ENCODE peak calls at places on chromosomes 16 and 17, in seven cellular contexts. D, Y, W, V, Q, A and M are unnamed samples.

GRCh38 chr17:81553616-81554181 is 1.5 kb upstream of the FAAP100 start:
- DNase-seq in D (no peak), Y (no peak), W (peak; percentile 99), V (no peak), Q (no peak), A (peak; percentile 97), M (peak; percentile 52)

GRCh38 chr16:70556063-70556462 is 32.4 kb downstream of the SF3B3 start:
- DNase-seq in D (no peak), Y (no peak), W (no peak), V (no peak), Q (no peak), A (peak; percentile 8), M (no peak)

GRCh38 chr17:27526603-27527002 is 70.4 kb downstream of the KSR1 start:
- DNase-seq in D (no peak), Y (peak; percentile 67), W (peak; percentile 61), V (peak; percentile 73), Q (no peak), A (peak; percentile 54), M (no peak)

GRCh38 chr17:49858796-49859195 is 10.9 kb upstream of the TAC4 start:
- DNase-seq in D (no peak), Y (no peak), W (no peak), V (no peak), Q (no peak), A (no peak), M (no peak)

GRCh38 chr17:69431835-69432234 is 17.3 kb downstream of the MAP2K6 start:
- DNase-seq in D (no peak), Y (no peak), W (no peak), V (peak; percentile 51), Q (no peak), A (no peak), M (no peak)

GRCh38 chr17:68807998-68808772 is 147.0 kb downstream of the ABCA8 start:
- DNase-seq in D (no peak), Y (no peak), W (peak; percentile 33), V (no peak), Q (no peak), A (peak; percentile 7), M (no peak)

GRCh38 chr17:66776999-66777688 is 57.8 kb upstream of the CACNG5 start:
- DNase-seq in D (no peak), Y (peak; percentile 34), W (peak; percentile 34), V (no peak), Q (no peak), A (peak; percentile 40), M (no peak)

GRCh38 chr16:1494711-1495110 is 1.6 kb downstream of the TELO2 start:
- DNase-seq in D (no peak), Y (no peak), W (peak; percentile 15), V (no peak), Q (no peak), A (no peak), M (no peak)

GRCh38 chr16:31253642-31254045 is 6.1 kb upstream of the ITGAM start:
- DNase-seq in D (no peak), Y (no peak), W (no peak), V (no peak), Q (no peak), A (no peak), M (peak; percentile 15)

GRCh38 chr17:57315061-57315851 is 58.9 kb downstream of the MSI2 start:
- DNase-seq in D (no peak), Y (no peak), W (no peak), V (no peak), Q (no peak), A (no peak), M (no peak)

GRCh38 chr16:1794221-1794871 is 841 bp upstream of the IGFALS start:
- DNase-seq in D (no peak), Y (peak; percentile 28), W (no peak), V (no peak), Q (no peak), A (no peak), M (no peak)

GRCh38 chr16:52906271-52906670 is 146.4 kb downstream of the CHD9NB start:
- DNase-seq in D (no peak), Y (no peak), W (no peak), V (no peak), Q (no peak), A (no peak), M (no peak)

GRCh38 chr17:7380855-7381683 is at the start of gene TNK1:
- DNase-seq in D (no peak), Y (peak; percentile 74), W (no peak), V (peak; percentile 47), Q (no peak), A (no peak), M (peak; percentile 90)

GRCh38 chr17:64781394-64781793 is 119.3 kb upstream of the SMURF2 start:
- DNase-seq in D (no peak), Y (peak; percentile 74), W (no peak), V (peak; percentile 49), Q (no peak), A (peak; percentile 57), M (no peak)

GRCh38 chr17:33012522-33013033 is 20.9 kb downstream of the SPACA3 start:
- DNase-seq in D (no peak), Y (no peak), W (peak; percentile 98), V (no peak), Q (no peak), A (peak; percentile 95), M (peak; percentile 94)
- H3K4me1 ChIP-seq in D (no peaks in the 10 kb centered on the region), Y (no peaks in the 10 kb centered on the region), W (peaks cover 27% of the 10 kb centered on the region), V (no peaks in the 10 kb centered on the region), Q (no peaks in the 10 kb centered on the region), A (peaks cover 43% of the 10 kb centered on the region), M (peaks cover 22% of the 10 kb centered on the region)

GRCh38 chr16:5479925-5480324 is 382.3 kb upstream of the EEF2KMT start:
- DNase-seq in D (no peak), Y (no peak), W (no peak), V (peak; percentile 77), Q (no peak), A (no peak), M (no peak)
- H3K18ac ChIP-seq in D (no peak overlapping the region), Y (no peak overlapping the region), W (no peak overlapping the region), V (no peak overlapping the region), Q (peak overlapping the region; percentile 62), A (no peak overlapping the region), M (no peak overlapping the region)

GRCh38 chr16:24583494-24583893 is 44.1 kb downstream of the RBBP6 start:
- DNase-seq in D (no peak), Y (no peak), W (no peak), V (no peak), Q (no peak), A (no peak), M (no peak)

GRCh38 chr16:24577167-24577566 is 37.8 kb downstream of the RBBP6 start:
- DNase-seq in D (no peak), Y (no peak), W (peak; percentile 10), V (no peak), Q (no peak), A (no peak), M (no peak)

GRCh38 chr16:24580665-24581064 is 41.3 kb downstream of the RBBP6 start:
- DNase-seq in D (no peak), Y (no peak), W (peak; percentile 62), V (no peak), Q (no peak), A (peak; percentile 51), M (no peak)
- H3K23ac ChIP-seq in D (no peak overlapping the region), Y (no peak overlapping the region), W (no peak overlapping the region), V (no peak overlapping the region), Q (no peak overlapping the region), A (no peak overlapping the region), M (no peak overlapping the region)

GRCh38 chr16:66374176-66374575 is 7.7 kb downstream of the CDH5 start:
- DNase-seq in D (no peak), Y (no peak), W (no peak), V (no peak), Q (no peak), A (no peak), M (no peak)
- H3K4me1 ChIP-seq in D (peaks cover 11% of the 10 kb centered on the region), Y (no peaks in the 10 kb centered on the region), W (no peaks in the 10 kb centered on the region), V (no peaks in the 10 kb centered on the region), Q (no peaks in the 10 kb centered on the region), A (peaks cover 7% of the 10 kb centered on the region), M (peaks cover 14% of the 10 kb centered on the region)

GRCh38 chr16:4942481-4942880 is 5.5 kb upstream of the PPL start:
- DNase-seq in D (no peak), Y (no peak), W (no peak), V (no peak), Q (no peak), A (no peak), M (no peak)

GRCh38 chr16:4946917-4947316 is 10.0 kb upstream of the PPL start:
- DNase-seq in D (no peak), Y (no peak), W (no peak), V (no peak), Q (no peak), A (no peak), M (no peak)

GRCh38 chr16:4947722-4948503 is 10.2 kb upstream of the SEC14L5 start:
- DNase-seq in D (peak; percentile 71), Y (peak; percentile 81), W (no peak), V (peak; percentile 91), Q (no peak), A (no peak), M (no peak)

GRCh38 chr16:4945560-4946502 is 8.9 kb upstream of the PPL start:
- DNase-seq in D (no peak), Y (no peak), W (no peak), V (no peak), Q (no peak), A (peak; percentile 62), M (peak; percentile 62)

DNA sequence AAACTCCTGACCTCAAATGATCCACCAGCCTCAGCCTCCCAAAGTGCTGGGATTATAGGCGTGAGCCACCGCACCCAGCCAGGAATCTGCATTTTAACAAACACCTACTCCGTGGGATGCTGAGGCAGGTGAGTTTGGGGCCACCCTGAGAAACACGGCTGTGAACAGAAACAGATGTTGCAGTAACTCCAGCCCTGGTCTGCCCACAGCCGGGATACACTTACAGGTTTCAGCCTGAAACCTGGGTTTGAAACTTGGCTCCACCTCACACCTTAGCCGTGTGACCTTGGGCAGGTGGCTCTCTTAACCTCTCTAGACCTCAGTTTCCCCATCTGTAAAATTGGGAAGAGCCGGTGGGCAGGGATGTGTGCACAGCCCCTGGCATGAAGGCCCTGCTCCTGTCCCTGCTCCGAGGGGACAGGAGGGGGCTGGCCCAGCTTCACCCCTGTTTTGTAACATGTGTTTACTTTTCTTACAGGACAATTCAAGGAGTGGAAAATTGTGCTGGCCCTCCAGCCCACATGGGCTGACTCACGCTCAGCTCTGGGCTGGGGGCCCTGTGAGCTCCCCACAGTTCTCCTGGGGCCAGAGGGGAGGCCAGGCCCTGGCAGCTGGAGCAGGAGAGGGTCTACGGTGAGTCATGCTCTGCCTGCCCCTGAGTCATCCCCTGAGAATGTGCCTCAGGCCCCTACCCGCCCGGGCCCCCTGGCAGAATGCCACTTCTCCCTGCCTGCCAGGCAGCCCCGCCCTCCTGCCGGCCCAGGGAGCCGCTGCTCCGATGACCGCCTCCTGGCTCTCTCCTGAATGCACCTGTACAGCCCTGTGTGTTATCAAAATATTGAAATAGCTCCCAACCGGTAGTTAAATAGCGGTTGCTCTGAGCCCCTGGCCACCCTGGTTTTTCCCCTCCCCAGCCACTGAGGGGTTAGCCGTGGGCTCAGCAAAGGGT is 7.7 kb upstream of the PPL start:
- DNase-seq in D (no peak), Y (peak; percentile 90), W (peak; percentile 97), V (peak; percentile 93), Q (no peak), A (peak; percentile 98), M (peak; percentile 79)
- H3K18ac ChIP-seq in D (peak overlapping the region; percentile 84), Y (peak overlapping the region; percentile 74), W (peak overlapping the region; percentile 53), V (no peak overlapping the region), Q (peak overlapping the region; percentile 60), A (peak overlapping the region; percentile 86), M (no peak overlapping the region)